ENCODE peak calls at places on chromosomes 11 and 22, in nine cellular contexts. Z, M, B, N, H, I, L, S and Q are unnamed samples.

GRCh38 chr22:17472886-17473285 is 90.4 kb upstream of the SLC25A18 start:
- DNase-seq in Z (no peak), M (no peak), B (no peak), N (no peak), H (no peak), I (no peak), L (no peak), S (no peak), Q (no peak)

GRCh38 chr11:120112174-120112796 is 25.6 kb downstream of the TRIM29 start:
- DNase-seq in Z (no peak), M (no peak), B (no peak), N (no peak), H (no peak), I (no peak), L (no peak), S (no peak), Q (no peak)

GRCh38 chr11:34997872-34998548 is 81.6 kb downstream of the PDHX start:
- DNase-seq in Z (no peak), M (no peak), B (no peak), N (peak), H (no peak), I (no peak), L (no peak), S (no peak), Q (no peak)

GRCh38 chr11:86503131-86503530 is 128.4 kb downstream of the CCDC81 start:
- DNase-seq in Z (no peak), M (no peak), B (no peak), N (no peak), H (no peak), I (no peak), L (no peak), S (no peak), Q (no peak)

GRCh38 chr11:12723410-12724297 is 49.4 kb downstream of the TEAD1 start:
- DNase-seq in Z (no peak), M (no peak), B (no peak), N (peak), H (no peak), I (no peak), L (no peak), S (no peak), Q (no peak)

GRCh38 chr11:66491315-66491935 is 11.2 kb downstream of the DPP3 start:
- DNase-seq in Z (no peak), M (no peak), B (no peak), N (no peak), H (no peak), I (no peak), L (no peak), S (no peak), Q (no peak)

GRCh38 chr11:69287968-69288882 is 5.7 kb upstream of the MYEOV start:
- DNase-seq in Z (no peak), M (no peak), B (no peak), N (no peak), H (no peak), I (no peak), L (no peak), S (no peak), Q (no peak)

GRCh38 chr11:46222485-46223251 is 54.8 kb upstream of the CREB3L1 start:
- DNase-seq in Z (no peak), M (no peak), B (no peak), N (no peak), H (no peak), I (no peak), L (no peak), S (no peak), Q (no peak)

GRCh38 chr11:27761356-27761755 is 61.1 kb upstream of the BDNF start:
- DNase-seq in Z (no peak), M (no peak), B (no peak), N (no peak), H (no peak), I (no peak), L (no peak), S (no peak), Q (no peak)

GRCh38 chr11:72144807-72145565 is 9.5 kb downstream of the FOLR3 start:
- DNase-seq in Z (peak), M (no peak), B (no peak), N (peak), H (no peak), I (no peak), L (no peak), S (peak), Q (no peak)